ENCODE peak calls at places on chromosome 12, in four cellular contexts. One of them, this sample, is unnamed.

GRCh38 chr12:89493650-89494302 is 30.8 kb downstream of the GALNT4 start:
- DNase-seq in AG09319: no peak
- DNase-seq in GM20000: no peak
- DNase-seq in fibroblast of pulmonary artery: no peak
- DNase-seq in this sample: no peak

GRCh38 chr12:121713257-121714155 is 954 bp downstream of the TMEM120B start:
- DNase-seq in AG09319: no peak
- DNase-seq in GM20000: peak; percentile 26
- DNase-seq in fibroblast of pulmonary artery: peak; percentile 24
- DNase-seq in this sample: peak; percentile 70

GRCh38 chr12:49808686-49809368 is 19.4 kb downstream of the NCKAP5L start:
- DNase-seq in AG09319: no peak
- DNase-seq in GM20000: no peak
- DNase-seq in fibroblast of pulmonary artery: no peak
- DNase-seq in this sample: no peak

GRCh38 chr12:83015390-83016225 is 328.9 kb downstream of the TMTC2 start:
- DNase-seq in AG09319: no peak
- DNase-seq in GM20000: no peak
- DNase-seq in fibroblast of pulmonary artery: peak; percentile 37
- DNase-seq in this sample: no peak

GRCh38 chr12:47991106-47991550 is 13.1 kb downstream of the COL2A1 start:
- DNase-seq in AG09319: no peak
- DNase-seq in GM20000: no peak
- DNase-seq in fibroblast of pulmonary artery: no peak
- DNase-seq in this sample: no peak

GRCh38 chr12:87982208-87982607 is 47.0 kb downstream of the C12orf50 start:
- DNase-seq in AG09319: no peak
- DNase-seq in GM20000: no peak
- DNase-seq in fibroblast of pulmonary artery: peak; percentile 12
- DNase-seq in this sample: no peak

GRCh38 chr12:89673603-89674002 is 35.0 kb downstream of the ATP2B1 start:
- DNase-seq in AG09319: no peak
- DNase-seq in GM20000: no peak
- DNase-seq in fibroblast of pulmonary artery: no peak
- DNase-seq in this sample: no peak

GRCh38 chr12:92338671-92339070 is 193.0 kb upstream of the BTG1 start:
- DNase-seq in AG09319: no peak
- DNase-seq in GM20000: no peak
- DNase-seq in fibroblast of pulmonary artery: peak; percentile 6
- DNase-seq in this sample: no peak

GRCh38 chr12:8123124-8123888 is at the start of gene CLEC4A:
- DNase-seq in AG09319: no peak
- DNase-seq in GM20000: no peak
- DNase-seq in fibroblast of pulmonary artery: no peak
- DNase-seq in this sample: no peak

GRCh38 chr12:29073631-29074239 is 75.3 kb upstream of the FAR2 start:
- DNase-seq in AG09319: peak; percentile 20
- DNase-seq in GM20000: peak; percentile 14
- DNase-seq in fibroblast of pulmonary artery: peak; percentile 71
- DNase-seq in this sample: no peak

GRCh38 chr12:114302117-114302516 is 103.8 kb downstream of the TBX5 start:
- DNase-seq in AG09319: no peak
- DNase-seq in GM20000: no peak
- DNase-seq in fibroblast of pulmonary artery: no peak
- DNase-seq in this sample: no peak

GRCh38 chr12:104242546-104243206 is 27.1 kb downstream of the TXNRD1 start:
- DNase-seq in AG09319: no peak
- DNase-seq in GM20000: no peak
- DNase-seq in fibroblast of pulmonary artery: no peak
- DNase-seq in this sample: no peak

GRCh38 chr12:92271341-92271740 is 125.7 kb upstream of the BTG1 start:
- DNase-seq in AG09319: no peak
- DNase-seq in GM20000: no peak
- DNase-seq in fibroblast of pulmonary artery: no peak
- DNase-seq in this sample: no peak

GRCh38 chr12:81077686-81078441 is at the start of gene ACSS3:
- DNase-seq in AG09319: no peak
- DNase-seq in GM20000: no peak
- DNase-seq in fibroblast of pulmonary artery: peak; percentile 34
- DNase-seq in this sample: peak; percentile 78

GRCh38 chr12:113684053-113684907 is 212.6 kb upstream of the LHX5 start:
- DNase-seq in AG09319: no peak
- DNase-seq in GM20000: no peak
- DNase-seq in fibroblast of pulmonary artery: no peak
- DNase-seq in this sample: no peak

GRCh38 chr12:96156211-96156610 is 38.0 kb upstream of the ELK3 start:
- DNase-seq in AG09319: no peak
- DNase-seq in GM20000: no peak
- DNase-seq in fibroblast of pulmonary artery: no peak
- DNase-seq in this sample: no peak

GRCh38 chr12:81086342-81086741 is 8.5 kb downstream of the ACSS3 start:
- DNase-seq in AG09319: no peak
- DNase-seq in GM20000: no peak
- DNase-seq in fibroblast of pulmonary artery: peak; percentile 25
- DNase-seq in this sample: no peak

GRCh38 chr12:13505224-13505623 is 308.7 kb downstream of the EMP1 start:
- DNase-seq in AG09319: no peak
- DNase-seq in GM20000: no peak
- DNase-seq in fibroblast of pulmonary artery: no peak
- DNase-seq in this sample: no peak

GRCh38 chr12:24960222-24960855 is 11.4 kb upstream of the BCAT1 start:
- DNase-seq in AG09319: no peak
- DNase-seq in GM20000: peak; percentile 41
- DNase-seq in fibroblast of pulmonary artery: peak; percentile 71
- DNase-seq in this sample: no peak

GRCh38 chr12:64889434-64890216 is 65.2 kb downstream of the TBC1D30 start:
- DNase-seq in AG09319: no peak
- DNase-seq in GM20000: no peak
- DNase-seq in fibroblast of pulmonary artery: no peak
- DNase-seq in this sample: no peak

GRCh38 chr12:95303476-95303875 is 85.9 kb downstream of the VEZT start:
- DNase-seq in AG09319: no peak
- DNase-seq in GM20000: no peak
- DNase-seq in fibroblast of pulmonary artery: no peak
- DNase-seq in this sample: no peak

GRCh38 chr12:111557271-111558106 is 41.6 kb downstream of the ATXN2 start:
- DNase-seq in AG09319: no peak
- DNase-seq in GM20000: no peak
- DNase-seq in fibroblast of pulmonary artery: peak; percentile 49
- DNase-seq in this sample: no peak

DNA sequence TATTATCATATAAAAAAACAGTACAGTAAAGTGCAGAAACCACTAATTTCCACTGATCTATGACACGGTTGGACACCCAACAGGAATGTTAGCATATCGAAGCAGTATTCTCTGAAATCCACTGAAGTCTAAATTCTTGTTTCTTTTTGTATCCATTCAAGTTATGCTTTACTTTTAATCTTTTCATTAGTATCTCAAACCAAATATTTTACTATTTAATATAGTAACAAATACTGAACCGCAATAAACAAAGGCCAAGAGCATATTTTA is 41.1 kb downstream of the ATXN2 start:
- DNase-seq in AG09319: no peak
- DNase-seq in GM20000: no peak
- DNase-seq in fibroblast of pulmonary artery: no peak
- DNase-seq in this sample: no peak
- TF ChIP-seq CTCF in AG09319: no peak
- TF ChIP-seq CTCF in GM20000: no peak
- TF ChIP-seq CTCF in fibroblast of pulmonary artery: no peak
- TF ChIP-seq CTCF in this sample: no peak

GRCh38 chr12:12349711-12350665 is at the start of gene MANSC1:
- DNase-seq in AG09319: no peak
- DNase-seq in GM20000: peak; percentile 58
- DNase-seq in fibroblast of pulmonary artery: peak; percentile 42
- DNase-seq in this sample: no peak
- TF ChIP-seq CTCF in AG09319: peak; percentile 9
- TF ChIP-seq CTCF in GM20000: peak; percentile 17
- TF ChIP-seq CTCF in fibroblast of pulmonary artery: peak; percentile 19
- TF ChIP-seq CTCF in this sample: peak; percentile 35

GRCh38 chr12:93678779-93679178 is 1.6 kb downstream of the CRADD start:
- DNase-seq in AG09319: no peak
- DNase-seq in GM20000: no peak
- DNase-seq in fibroblast of pulmonary artery: no peak
- DNase-seq in this sample: no peak

GRCh38 chr12:93676408-93677194 is 574 bp upstream of the CRADD start:
- DNase-seq in AG09319: no peak
- DNase-seq in GM20000: no peak
- DNase-seq in fibroblast of pulmonary artery: no peak
- DNase-seq in this sample: no peak

GRCh38 chr12:93682846-93683261 is 5.7 kb downstream of the CRADD start:
- DNase-seq in AG09319: no peak
- DNase-seq in GM20000: no peak
- DNase-seq in fibroblast of pulmonary artery: no peak
- DNase-seq in this sample: no peak

GRCh38 chr12:93677195-93678064 is at the start of gene CRADD:
- DNase-seq in AG09319: peak; percentile 96
- DNase-seq in GM20000: peak; percentile 79
- DNase-seq in fibroblast of pulmonary artery: peak; percentile 99
- DNase-seq in this sample: peak; percentile 53

DNA sequence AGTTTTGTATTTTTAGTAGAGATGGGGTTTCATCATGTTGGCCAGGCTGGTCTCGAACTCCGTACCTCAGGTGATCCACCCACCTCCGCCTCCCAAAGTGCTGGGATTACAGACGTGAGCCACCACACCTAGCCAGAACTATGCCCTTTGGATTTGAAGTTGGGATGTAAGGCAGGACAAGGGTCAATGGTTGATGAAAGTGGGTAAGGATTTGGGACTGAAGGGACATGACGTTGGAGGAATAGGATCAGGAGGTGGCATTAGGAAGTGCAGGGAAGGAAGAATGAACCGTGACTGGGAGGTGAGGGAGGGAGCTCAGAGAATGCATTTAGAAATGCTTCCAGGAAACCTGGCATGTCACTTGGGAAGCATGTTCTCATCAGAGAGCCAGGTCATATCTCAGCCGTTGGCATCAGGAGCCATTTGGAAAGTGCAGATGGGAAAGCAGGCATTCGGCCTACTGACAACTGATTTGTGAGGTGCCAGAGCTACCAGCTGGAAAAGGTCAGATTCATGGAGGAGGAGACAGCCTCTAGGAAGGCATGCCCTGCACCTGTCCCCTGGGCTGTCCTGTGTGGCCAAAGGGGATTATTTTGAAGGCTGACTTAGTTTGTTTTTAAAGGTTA is 2.2 kb downstream of the CRADD start:
- DNase-seq in AG09319: no peak
- DNase-seq in GM20000: no peak
- DNase-seq in fibroblast of pulmonary artery: no peak
- DNase-seq in this sample: no peak
- TF ChIP-seq CTCF in AG09319: no peak
- TF ChIP-seq CTCF in GM20000: no peak
- TF ChIP-seq CTCF in fibroblast of pulmonary artery: no peak
- TF ChIP-seq CTCF in this sample: no peak

GRCh38 chr12:107748472-107748871 is 12.5 kb downstream of the PRDM4 start:
- DNase-seq in AG09319: peak; percentile 14
- DNase-seq in GM20000: no peak
- DNase-seq in fibroblast of pulmonary artery: peak; percentile 78
- DNase-seq in this sample: no peak

GRCh38 chr12:107749094-107749493 is 11.8 kb downstream of the PRDM4 start:
- DNase-seq in AG09319: no peak
- DNase-seq in GM20000: no peak
- DNase-seq in fibroblast of pulmonary artery: peak; percentile 14
- DNase-seq in this sample: no peak
- TF ChIP-seq CTCF in AG09319: no peak
- TF ChIP-seq CTCF in GM20000: no peak
- TF ChIP-seq CTCF in fibroblast of pulmonary artery: no peak
- TF ChIP-seq CTCF in this sample: no peak

GRCh38 chr12:2678416-2678815 is 116.4 kb upstream of the FKBP4 start:
- DNase-seq in AG09319: no peak
- DNase-seq in GM20000: no peak
- DNase-seq in fibroblast of pulmonary artery: no peak
- DNase-seq in this sample: no peak

GRCh38 chr12:2679068-2679815 is 115.5 kb upstream of the FKBP4 start:
- DNase-seq in AG09319: no peak
- DNase-seq in GM20000: no peak
- DNase-seq in fibroblast of pulmonary artery: no peak
- DNase-seq in this sample: peak; percentile 50

GRCh38 chr12:2681426-2682205 is 113.2 kb upstream of the FKBP4 start:
- DNase-seq in AG09319: no peak
- DNase-seq in GM20000: no peak
- DNase-seq in fibroblast of pulmonary artery: no peak
- DNase-seq in this sample: peak; percentile 50

GRCh38 chr12:2680676-2681039 is 114.1 kb upstream of the FKBP4 start:
- DNase-seq in AG09319: no peak
- DNase-seq in GM20000: no peak
- DNase-seq in fibroblast of pulmonary artery: no peak
- DNase-seq in this sample: no peak

GRCh38 chr12:2679816-2680675 is 114.7 kb upstream of the FKBP4 start:
- DNase-seq in AG09319: no peak
- DNase-seq in GM20000: no peak
- DNase-seq in fibroblast of pulmonary artery: no peak
- DNase-seq in this sample: no peak
- TF ChIP-seq CTCF in AG09319: no peak
- TF ChIP-seq CTCF in GM20000: no peak
- TF ChIP-seq CTCF in fibroblast of pulmonary artery: no peak
- TF ChIP-seq CTCF in this sample: no peak

This sample was measured in ascending aorta.